ENCODE peak calls at places on chromosomes 16 and 17, in eight cellular contexts. E is heart left ventricle; L is A549; P is SK-N-SH; Z is sigmoid colon; B is naive thymus-derived CD4-positive, alpha-beta T cell; K is mucosa of descending colon; N is cardiac muscle cell. A is an unnamed sample.

GRCh38 chr16:84638195-84638806 is 10.0 kb upstream of the KLHL36 start:
- DNase-seq in Z (no peak), N (no peak), B (no peak), L (no peak), K (no peak), E (no peak), P (no peak), A (no peak)

GRCh38 chr17:65547253-65547670 is 14.2 kb downstream of the AXIN2 start:
- DNase-seq in N (no peak), P (no peak), Z (peak; percentile 80), L (peak; percentile 62), B (peak; percentile 46), E (no peak), K (peak; percentile 93), A (no peak)

GRCh38 chr17:79698086-79698690 is 32.6 kb upstream of the ENPP7 start:
- DNase-seq in L (no peak), E (no peak), P (no peak), B (no peak), N (no peak), K (no peak), Z (no peak), A (no peak)

GRCh38 chr16:67241008-67241900 is 6.0 kb downstream of the FHOD1 start:
- DNase-seq in K (peak; percentile 79), L (peak; percentile 74), Z (no peak), B (no peak), E (peak; percentile 88), P (no peak), N (no peak), A (no peak)

GRCh38 chr16:27811881-27812280 is 251.6 kb downstream of the GSG1L start:
- DNase-seq in K (no peak), B (no peak), L (no peak), E (no peak), Z (peak; percentile 32), N (no peak), P (no peak), A (no peak)

GRCh38 chr16:73847090-73847489 is 449.5 kb upstream of the PSMD7 start:
- DNase-seq in B (no peak), Z (no peak), P (no peak), L (no peak), N (no peak), E (no peak), K (peak; percentile 10), A (no peak)

GRCh38 chr17:78935419-78936323 is 10.5 kb upstream of the TIMP2 start:
- DNase-seq in P (peak; percentile 97), B (no peak), E (peak; percentile 75), K (peak; percentile 50), L (peak; percentile 82), N (no peak), Z (peak; percentile 95), A (no peak)

GRCh38 chr16:24609740-24610420 is 70.5 kb downstream of the RBBP6 start:
- DNase-seq in Z (peak; percentile 88), L (no peak), P (peak; percentile 27), N (peak; percentile 83), B (no peak), E (peak; percentile 57), K (peak; percentile 54), A (no peak)

GRCh38 chr16:69561901-69562300 is 3.9 kb upstream of the NFAT5 start:
- DNase-seq in K (no peak), Z (no peak), E (no peak), L (no peak), N (no peak), P (no peak), B (no peak), A (no peak)

GRCh38 chr17:5183410-5183793 is 8.3 kb downstream of the ZNF594 start:
- DNase-seq in E (no peak), Z (no peak), B (no peak), L (no peak), P (no peak), K (no peak), N (no peak), A (no peak)

GRCh38 chr17:5184284-5184683 is 7.4 kb downstream of the ZNF594 start:
- DNase-seq in B (no peak), K (no peak), E (no peak), P (no peak), L (no peak), Z (no peak), N (no peak), A (no peak)

GRCh38 chr17:5181509-5182305 is 10.0 kb downstream of the ZNF594 start:
- DNase-seq in N (no peak), L (no peak), P (no peak), B (no peak), E (no peak), Z (no peak), K (no peak), A (no peak)

GRCh38 chr17:5182597-5183409 is 8.9 kb downstream of the ZNF594 start:
- DNase-seq in B (no peak), N (no peak), L (no peak), P (no peak), Z (no peak), E (no peak), K (no peak), A (no peak)

DNA sequence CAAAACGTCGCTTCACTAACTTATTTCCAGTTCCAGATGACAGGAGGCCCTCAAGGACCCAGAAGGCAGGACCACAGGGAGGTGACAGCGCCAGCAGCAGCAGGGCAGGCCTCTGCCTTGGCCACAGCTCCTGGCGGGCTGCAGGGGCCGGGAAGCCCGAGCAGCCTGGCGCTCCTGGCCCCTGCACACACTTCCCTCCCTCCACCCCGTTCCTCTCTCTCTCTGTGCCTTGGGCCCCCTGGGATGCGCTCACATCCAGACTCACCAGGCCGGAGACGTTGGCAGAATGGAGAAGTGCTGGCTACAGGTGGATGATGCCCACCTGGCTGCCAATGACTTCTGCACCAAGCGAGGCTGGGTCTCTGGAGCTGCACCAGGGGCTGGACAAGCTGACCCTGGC is 12.7 kb downstream of the ZNF594 start:
- DNase-seq in P (no peak), L (no peak), Z (no peak), B (no peak), K (no peak), E (no peak), N (no peak), A (no peak)
- H3K9me3 ChIP-seq in P (peaks cover 72% of the 10 kb centered on the region), L (peaks cover 96% of the 10 kb centered on the region), Z (peaks cover 58% of the 10 kb centered on the region), B (peaks cover 49% of the 10 kb centered on the region), K (peaks cover 92% of the 10 kb centered on the region), E (peaks cover 64% of the 10 kb centered on the region), N (peaks cover 13% of the 10 kb centered on the region), A (peaks cover 37% of the 10 kb centered on the region)

DNA sequence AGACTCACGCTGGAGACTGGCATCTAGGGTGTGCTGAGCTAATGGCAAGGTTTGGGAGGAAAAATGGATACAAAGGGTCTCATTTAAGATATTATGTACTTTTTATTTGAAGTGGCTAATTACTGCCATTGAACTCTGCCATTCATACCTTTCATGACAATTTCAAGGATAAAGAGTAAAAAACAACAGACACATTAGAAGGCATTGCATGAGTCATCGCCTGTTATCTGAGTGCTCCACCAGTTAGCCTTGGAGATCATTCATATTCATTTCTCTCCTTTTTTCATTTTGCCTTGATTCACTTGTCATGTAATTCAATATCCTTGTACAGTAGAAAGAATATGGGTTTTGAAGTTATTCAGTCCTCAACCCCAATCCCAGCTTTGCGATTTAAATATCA is 109.5 kb downstream of the CDH8 start:
- DNase-seq in L (no peak), E (no peak), P (no peak), K (no peak), B (no peak), N (no peak), Z (no peak), A (no peak)
- H3K9me3 ChIP-seq in L (no peaks in the 10 kb centered on the region), E (no peaks in the 10 kb centered on the region), P (no peaks in the 10 kb centered on the region), K (no peaks in the 10 kb centered on the region), B (no peaks in the 10 kb centered on the region), N (no peaks in the 10 kb centered on the region), Z (no peaks in the 10 kb centered on the region), A (no peaks in the 10 kb centered on the region)

DNA sequence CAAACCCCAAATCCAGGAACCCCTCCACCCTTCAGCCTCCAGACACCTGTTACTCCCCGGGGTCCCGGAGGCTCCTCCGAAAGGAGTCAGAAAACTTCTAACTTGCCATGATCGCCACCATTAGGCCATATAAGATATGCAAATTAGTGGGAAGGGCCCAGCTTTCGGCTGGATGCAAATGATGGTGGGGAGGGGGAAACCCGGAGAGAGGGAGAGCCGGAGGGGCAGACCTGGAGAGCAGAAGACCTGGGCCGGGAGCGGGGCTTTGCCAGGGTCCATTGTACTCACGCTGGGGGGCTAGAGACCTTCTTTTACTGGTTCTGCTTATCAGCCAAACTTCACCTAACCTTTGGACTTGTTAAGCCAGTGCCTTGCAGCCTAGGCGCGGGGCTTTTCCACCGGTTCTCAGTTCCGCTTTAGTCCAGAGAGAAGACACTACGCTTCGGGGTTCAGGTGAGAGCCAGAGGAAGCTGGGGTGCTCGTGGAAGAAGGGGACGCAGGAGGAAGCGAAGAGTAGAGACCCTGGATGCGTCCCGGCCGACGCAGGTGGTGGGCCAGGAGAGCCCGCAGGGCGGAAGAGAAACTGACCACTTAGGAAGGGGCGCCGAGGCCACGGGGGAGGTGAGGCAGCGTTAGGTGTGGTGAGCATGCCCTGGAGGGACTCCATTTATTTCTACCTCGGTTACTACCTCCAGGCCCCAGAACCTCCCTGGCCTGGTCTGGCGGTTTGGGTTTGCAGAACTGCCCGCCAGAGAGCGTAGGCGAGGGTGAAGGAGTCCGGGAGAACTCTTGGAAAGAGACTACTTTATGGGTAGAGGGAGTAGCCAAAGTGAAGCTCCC is at the start of gene HNF1B:
- DNase-seq in K (peak; percentile 82), P (no peak), B (no peak), N (no peak), Z (no peak), L (peak; percentile 68), E (no peak), A (no peak)
- H3K9me3 ChIP-seq in K (no peaks in the 10 kb centered on the region), P (no peaks in the 10 kb centered on the region), B (no peaks in the 10 kb centered on the region), N (no peaks in the 10 kb centered on the region), Z (no peaks in the 10 kb centered on the region), L (no peaks in the 10 kb centered on the region), E (no peaks in the 10 kb centered on the region), A (no peaks in the 10 kb centered on the region)

DNA sequence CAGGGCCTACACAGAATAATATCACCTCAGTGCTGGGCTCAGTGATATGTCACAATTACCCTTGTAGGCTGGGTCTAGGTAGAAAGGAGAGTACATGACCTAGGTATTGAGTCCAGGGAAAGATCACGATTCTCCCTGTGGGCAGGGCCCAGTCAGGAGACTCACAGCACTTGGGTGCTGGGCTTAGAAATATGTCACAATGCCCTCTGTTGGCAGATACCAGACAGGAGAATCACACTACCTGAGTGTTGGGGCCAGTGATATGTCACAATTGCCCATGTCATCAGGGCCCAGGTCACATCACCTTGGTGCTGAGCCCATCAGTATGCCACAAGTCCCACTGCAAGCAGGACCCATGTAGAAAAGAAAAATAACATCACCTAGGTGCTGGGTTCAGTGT is 2105.5 kb downstream of the TP53TG3F start:
- DNase-seq in L (no peak), E (no peak), K (no peak), Z (no peak), N (no peak), B (no peak), P (no peak), A (no peak)
- H3K9me3 ChIP-seq in L (no peaks in the 10 kb centered on the region), E (no peaks in the 10 kb centered on the region), K (peaks cover 63% of the 10 kb centered on the region), Z (peaks cover 21% of the 10 kb centered on the region), N (no peaks in the 10 kb centered on the region), B (no peaks in the 10 kb centered on the region), P (no peaks in the 10 kb centered on the region), A (peaks cover 4% of the 10 kb centered on the region)

GRCh38 chr16:30619643-30620042 is 9.5 kb upstream of the ZNF689 start:
- DNase-seq in L (no peak), B (no peak), Z (no peak), N (no peak), E (no peak), K (no peak), P (no peak), A (no peak)
- H3K9me3 ChIP-seq in L (no peaks in the 10 kb centered on the region), B (no peaks in the 10 kb centered on the region), Z (no peaks in the 10 kb centered on the region), N (no peaks in the 10 kb centered on the region), E (no peaks in the 10 kb centered on the region), K (no peaks in the 10 kb centered on the region), P (no peaks in the 10 kb centered on the region), A (no peaks in the 10 kb centered on the region)

GRCh38 chr17:70021726-70022125 is 53.3 kb upstream of the KCNJ16 start:
- DNase-seq in B (no peak), Z (no peak), L (no peak), E (no peak), N (peak; percentile 7), P (no peak), K (no peak), A (no peak)
- H3K9me3 ChIP-seq in B (no peaks in the 10 kb centered on the region), Z (no peaks in the 10 kb centered on the region), L (no peaks in the 10 kb centered on the region), E (no peaks in the 10 kb centered on the region), N (no peaks in the 10 kb centered on the region), P (no peaks in the 10 kb centered on the region), K (no peaks in the 10 kb centered on the region), A (no peaks in the 10 kb centered on the region)